ENCODE peak calls at places on chromosomes 12 and 14, in eight cellular contexts. P is stomach, V is WTC11, E is fibroblast of the aortic adventitia, S is neural crest cell, M is PC-3, T is astrocyte of the spinal cord, O is AG04450. D is an unnamed sample.

GRCh38 chr12:29771165-29771564 is 12.6 kb downstream of the TMTC1 start:
- DNase-seq in V (no peak), O (no peak), S (no peak), T (no peak), P (no peak), M (no peak), E (no peak), D (no peak)

GRCh38 chr14:34012369-34012768 is 61.5 kb upstream of the EGLN3 start:
- DNase-seq in S (no peak), T (no peak), V (no peak), E (no peak), M (no peak), P (no peak), O (no peak), D (no peak)

GRCh38 chr12:29104495-29104894 is 44.6 kb upstream of the FAR2 start:
- DNase-seq in T (no peak), O (no peak), M (no peak), E (no peak), S (no peak), P (no peak), V (no peak), D (no peak)

GRCh38 chr14:104897286-104898194 is 27.1 kb upstream of the PLD4 start:
- DNase-seq in P (no peak), V (no peak), T (no peak), M (no peak), O (no peak), S (no peak), E (no peak), D (no peak)

GRCh38 chr12:97006585-97006984 is 99.5 kb downstream of the NEDD1 start:
- DNase-seq in E (no peak), V (no peak), S (no peak), O (no peak), T (no peak), P (no peak), M (peak), D (no peak)

GRCh38 chr12:90953956-90954421 is 987 bp downstream of the CCER1 start:
- DNase-seq in M (no peak), V (peak), P (no peak), E (no peak), O (no peak), S (no peak), T (no peak), D (no peak)

GRCh38 chr14:21807975-21808374 is 134.4 kb upstream of the OR4E1 start:
- DNase-seq in V (peak), E (no peak), O (no peak), M (no peak), S (no peak), T (no peak), P (no peak), D (no peak)

GRCh38 chr12:3253682-3254275 is 176.6 kb downstream of the TSPAN9 start:
- DNase-seq in M (no peak), P (no peak), E (no peak), O (no peak), V (no peak), T (no peak), S (no peak), D (no peak)

GRCh38 chr14:96268426-96269358 is 12.7 kb downstream of the BDKRB1 start:
- DNase-seq in S (no peak), E (peak), P (no peak), T (peak), M (peak), O (peak), V (no peak), D (no peak)

GRCh38 chr12:51825216-51825615 is 23.3 kb downstream of the FIGNL2 start:
- DNase-seq in M (no peak), V (no peak), T (no peak), E (no peak), P (no peak), S (no peak), O (no peak), D (no peak)

GRCh38 chr12:67910360-67911292 is 78.6 kb upstream of the IFNG-AS1 start:
- DNase-seq in T (peak), M (peak), V (no peak), P (no peak), E (peak), O (peak), S (no peak), D (no peak)

GRCh38 chr14:96623676-96624484 is 121.7 kb downstream of the PAPOLA start:
- DNase-seq in E (no peak), T (no peak), P (no peak), S (no peak), M (no peak), V (no peak), O (no peak), D (no peak)

GRCh38 chr14:57085801-57086200 is 182.9 kb downstream of the EXOC5 start:
- DNase-seq in V (no peak), T (no peak), E (no peak), O (no peak), S (no peak), P (no peak), M (no peak), D (no peak)

GRCh38 chr12:56565510-56566101 is 44.0 kb downstream of the RBMS2 start:
- DNase-seq in M (peak), T (peak), V (peak), O (peak), S (no peak), E (peak), P (peak), D (no peak)

GRCh38 chr14:100568164-100568997 is 18.8 kb downstream of the BEGAIN start:
- DNase-seq in E (no peak), T (no peak), O (no peak), P (no peak), V (peak), S (no peak), M (no peak), D (no peak)

GRCh38 chr14:100486025-100486828 is 101.0 kb downstream of the BEGAIN start:
- DNase-seq in O (peak), M (peak), E (peak), S (peak), T (peak), P (peak), V (peak), D (peak)

GRCh38 chr12:121441555-121441954 is 41.6 kb downstream of the RNF34 start:
- DNase-seq in O (no peak), V (peak), E (no peak), S (no peak), P (peak), M (peak), T (no peak), D (no peak)

GRCh38 chr12:62910549-62911169 is 24.3 kb downstream of the PPM1H start:
- DNase-seq in E (no peak), O (no peak), T (no peak), S (no peak), V (no peak), P (peak), M (no peak), D (no peak)

GRCh38 chr12:102371177-102371576 is 109.2 kb downstream of the IGF1 start:
- DNase-seq in O (no peak), T (no peak), M (no peak), E (no peak), P (no peak), V (no peak), S (no peak), D (no peak)

GRCh38 chr12:91424506-91424905 is 241.9 kb upstream of the DCN start:
- DNase-seq in E (no peak), O (no peak), S (no peak), V (no peak), T (no peak), P (no peak), M (no peak), D (no peak)

GRCh38 chr12:5511644-5512584 is 80.0 kb downstream of the NTF3 start:
- DNase-seq in S (peak), E (peak), T (peak), V (peak), P (no peak), O (peak), M (peak), D (no peak)

GRCh38 chr12:4191642-4192041 is 81.9 kb upstream of the CCND2 start:
- DNase-seq in E (no peak), S (no peak), T (no peak), P (no peak), O (no peak), M (no peak), V (no peak), D (no peak)

GRCh38 chr14:37087520-37087919 is 84.9 kb downstream of the SLC25A21 start:
- DNase-seq in P (no peak), S (no peak), M (no peak), V (no peak), T (no peak), O (no peak), E (no peak), D (no peak)

GRCh38 chr12:113642216-113642615 is 170.5 kb upstream of the LHX5 start:
- DNase-seq in E (no peak), T (no peak), P (no peak), S (no peak), O (no peak), V (no peak), M (no peak), D (no peak)

GRCh38 chr12:87922721-87923120 is 106.5 kb downstream of the C12orf50 start:
- DNase-seq in T (no peak), V (no peak), P (no peak), S (no peak), O (no peak), M (no peak), E (no peak), D (no peak)

GRCh38 chr12:123485756-123486155 is 27.8 kb downstream of the SNRNP35 start:
- DNase-seq in P (no peak), S (no peak), V (no peak), T (no peak), E (no peak), M (no peak), O (no peak), D (no peak)

GRCh38 chr14:94179244-94179643 is 5.1 kb downstream of the PPP4R4 start:
- DNase-seq in E (no peak), S (no peak), T (no peak), M (no peak), V (no peak), O (no peak), P (no peak), D (no peak)

GRCh38 chr14:64303471-64303917 is 9.3 kb upstream of the ESR2 start:
- DNase-seq in T (peak), V (no peak), P (no peak), E (peak), O (no peak), M (peak), S (no peak), D (no peak)

GRCh38 chr12:119589634-119590033 is 3.9 kb upstream of the TMEM233 start:
- DNase-seq in S (no peak), O (no peak), T (no peak), E (peak), M (no peak), V (no peak), P (no peak), D (no peak)

GRCh38 chr14:102695172-102695569 is 82.1 kb upstream of the TRAF3 start:
- DNase-seq in V (no peak), T (no peak), E (no peak), O (no peak), P (no peak), M (no peak), S (no peak), D (no peak)
- TF ChIP-seq CTCF in V (no peak), T (no peak), E (no peak), O (no peak), P (no peak), M (no peak), S (no peak), D (no peak)

DNA sequence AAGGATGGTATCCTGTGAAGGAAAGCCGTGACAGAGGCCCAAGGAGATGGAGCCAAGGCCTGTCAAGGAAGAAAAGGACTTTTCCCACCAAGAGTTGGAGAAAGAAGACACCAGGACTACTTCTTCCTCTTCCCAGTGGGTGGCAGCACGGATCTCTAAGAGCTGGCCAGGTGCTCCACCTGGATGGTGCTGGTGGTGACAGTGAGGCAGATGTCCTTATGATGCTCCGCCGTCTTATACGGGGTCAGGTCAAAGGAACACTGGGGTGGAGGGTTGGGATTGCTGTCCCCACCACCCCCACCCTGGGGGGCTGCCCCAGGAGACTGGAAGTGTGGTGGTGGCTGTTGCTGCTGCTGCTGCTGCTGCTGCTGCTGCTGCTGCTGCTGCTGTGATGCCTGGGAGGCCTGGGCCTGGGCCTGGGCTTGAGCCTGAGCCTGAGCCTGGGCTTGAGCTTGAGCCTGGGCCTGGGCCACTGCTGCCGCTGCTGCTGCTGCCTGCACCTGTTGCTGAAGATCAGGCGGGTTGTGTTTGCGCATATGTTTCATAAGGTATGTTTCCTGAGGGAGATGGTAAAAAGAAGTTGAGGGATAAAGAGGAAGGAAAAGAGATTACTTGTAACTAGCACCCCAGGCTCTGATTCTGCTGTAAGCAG is 4.8 kb upstream of the ING4 start:
- DNase-seq in M (peak), T (no peak), O (no peak), S (no peak), P (no peak), V (peak), E (no peak), D (no peak)
- TF ChIP-seq CTCF in M (peak), T (no peak), O (no peak), S (no peak), P (no peak), V (no peak), E (no peak), D (no peak)

GRCh38 chr12:66032739-66033138 is 97.8 kb downstream of the LLPH start:
- DNase-seq in E (no peak), O (no peak), T (no peak), P (no peak), V (no peak), S (no peak), M (no peak), D (no peak)

GRCh38 chr12:66035289-66035961 is 95.1 kb downstream of the LLPH start:
- DNase-seq in S (peak), M (peak), O (no peak), T (peak), P (no peak), E (peak), V (no peak), D (no peak)

GRCh38 chr12:66041651-66042363 is 88.7 kb downstream of the LLPH start:
- DNase-seq in M (no peak), P (no peak), V (no peak), S (no peak), O (no peak), T (no peak), E (no peak), D (no peak)

GRCh38 chr12:66036317-66036716 is 94.2 kb downstream of the LLPH start:
- DNase-seq in O (peak), T (peak), P (no peak), S (no peak), V (no peak), M (peak), E (peak), D (no peak)
- TF ChIP-seq CTCF in O (peak), T (no peak), P (no peak), S (no peak), V (no peak), M (no peak), E (peak), D (no peak)

DNA sequence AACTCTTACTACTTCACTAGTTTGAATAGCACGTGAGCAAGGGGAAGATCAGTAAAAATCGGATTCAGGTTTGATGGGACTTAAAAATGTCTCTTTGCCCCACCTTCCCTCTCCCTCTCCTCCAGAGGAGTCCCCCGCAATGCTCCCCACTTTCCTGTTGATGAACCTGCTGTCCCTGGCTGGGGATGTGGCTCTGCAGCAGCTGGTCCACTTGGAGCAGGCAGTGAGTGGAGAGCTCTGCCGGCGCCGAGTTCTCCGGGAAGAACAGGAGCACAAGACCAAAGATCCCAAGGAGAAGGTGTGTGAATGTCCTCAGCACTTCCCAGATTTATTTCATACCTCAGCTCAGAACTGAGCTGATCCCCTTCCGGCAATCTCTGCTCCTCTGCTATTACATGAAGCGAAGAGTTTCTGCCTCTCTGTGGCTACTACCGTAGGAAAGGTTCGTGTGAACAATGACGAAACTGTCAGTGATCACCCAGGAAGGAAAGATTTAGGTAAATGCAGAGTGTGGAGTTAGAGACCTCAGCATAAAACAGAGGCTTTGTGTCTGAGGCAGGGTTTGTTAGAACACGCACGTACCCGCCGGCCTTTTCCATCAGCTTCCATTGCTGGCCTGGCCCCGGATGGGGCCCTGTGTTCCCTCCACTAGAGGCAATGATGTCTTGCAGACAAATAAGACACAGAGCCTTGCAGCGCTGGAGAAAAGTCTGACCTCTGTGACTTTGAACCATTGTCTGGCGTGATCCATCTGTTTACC is 7.4 kb upstream of the GAPDH start:
- DNase-seq in S (no peak), O (no peak), M (no peak), E (no peak), V (no peak), T (no peak), P (no peak), D (no peak)
- TF ChIP-seq CTCF in S (peak), O (no peak), M (no peak), E (no peak), V (no peak), T (no peak), P (no peak), D (no peak)

GRCh38 chr14:23457587-23458445 is 11.7 kb upstream of the NGDN start:
- DNase-seq in E (no peak), T (no peak), P (no peak), S (no peak), M (peak), O (no peak), V (no peak), D (no peak)

GRCh38 chr14:23465261-23465660 is 4.2 kb upstream of the NGDN start:
- DNase-seq in V (no peak), S (no peak), E (no peak), P (no peak), O (no peak), T (no peak), M (no peak), D (no peak)

GRCh38 chr14:23464700-23465099 is 4.8 kb upstream of the NGDN start:
- DNase-seq in S (no peak), E (no peak), M (no peak), T (no peak), P (no peak), V (no peak), O (no peak), D (no peak)

GRCh38 chr14:23460960-23461359 is 8.5 kb upstream of the NGDN start:
- DNase-seq in T (no peak), E (no peak), S (no peak), M (no peak), O (no peak), V (no peak), P (no peak), D (no peak)
- TF ChIP-seq CTCF in T (no peak), E (no peak), S (no peak), M (no peak), O (no peak), V (no peak), P (no peak), D (no peak)

D was measured in activated B cell treated with CpG ODN at 0.5 μM for 24 hours.